ENCODE peak calls at places on chromosomes 12 and 14, in ten cellular contexts. Z is NCI-H1417; I is CD8-positive, alpha-beta T cell; T is left colon; W is Right ventricle myocardium superior; E is stimulated activated naive CD4-positive, alpha-beta T cell; P is head of caudate nucleus; C is fibroblast of pulmonary artery; F is NCI-H2081; D is G401. L is an unnamed sample.

GRCh38 chr12:89796798-89797382 is 88.3 kb upstream of the ATP2B1 start:
- DNase-seq in E (no peak), I (no peak), D (no peak), T (no peak), Z (no peak), W (no peak), P (no peak), C (no peak), F (no peak), L (no peak)

GRCh38 chr12:39125580-39125979 is 220.2 kb upstream of the CPNE8 start:
- DNase-seq in D (no peak), T (no peak), Z (no peak), F (no peak), P (no peak), E (no peak), C (no peak), I (no peak), W (no peak), L (no peak)

GRCh38 chr12:57476162-57476992 is 3.3 kb downstream of the ARHGAP9 start:
- DNase-seq in D (no peak), F (no peak), C (no peak), P (no peak), I (peak), Z (no peak), T (peak), E (peak), W (peak), L (no peak)

GRCh38 chr14:51447411-51447810 is 204.3 kb upstream of the FRMD6 start:
- DNase-seq in F (no peak), T (no peak), Z (no peak), D (no peak), W (no peak), P (no peak), C (no peak), E (no peak), I (no peak), L (no peak)

GRCh38 chr12:120748242-120748641 is 22.6 kb downstream of the ACADS start:
- DNase-seq in C (no peak), E (no peak), Z (no peak), F (no peak), D (no peak), W (no peak), T (no peak), P (no peak), I (no peak), L (peak)

GRCh38 chr14:33756833-33757232 is 194.0 kb downstream of the EGLN3 start:
- DNase-seq in W (no peak), P (no peak), C (no peak), Z (no peak), T (no peak), I (no peak), F (no peak), E (no peak), D (no peak), L (no peak)

GRCh38 chr12:121792607-121793500 is 634 bp downstream of the RHOF start:
- DNase-seq in E (peak), D (no peak), Z (no peak), P (no peak), W (peak), T (peak), F (no peak), C (no peak), I (peak), L (peak)

GRCh38 chr12:125203145-125203765 is 138.0 kb downstream of the AACS start:
- DNase-seq in F (no peak), C (peak), I (no peak), T (no peak), E (no peak), W (no peak), P (no peak), Z (peak), D (peak), L (peak)

GRCh38 chr12:51357374-51358047 is 11.0 kb upstream of the CELA1 start:
- DNase-seq in Z (no peak), F (no peak), P (no peak), W (no peak), I (no peak), T (no peak), D (no peak), C (no peak), E (no peak), L (no peak)

GRCh38 chr14:89399594-89400068 is 17.4 kb downstream of the FOXN3 start:
- DNase-seq in I (no peak), Z (peak), T (no peak), P (no peak), F (peak), W (no peak), C (peak), D (no peak), E (no peak), L (peak)

GRCh38 chr12:71439362-71439612 is 311 bp upstream of the LGR5 start:
- DNase-seq in D (peak), F (no peak), T (no peak), C (no peak), I (no peak), P (no peak), E (no peak), Z (no peak), W (no peak), L (no peak)

GRCh38 chr14:102910442-102910841 is 12.0 kb upstream of the AMN start:
- DNase-seq in P (no peak), W (peak), F (no peak), T (no peak), E (no peak), C (no peak), D (no peak), I (no peak), Z (no peak), L (no peak)

GRCh38 chr12:94588271-94588785 is 62.0 kb downstream of the TMCC3 start:
- DNase-seq in E (no peak), T (no peak), I (no peak), P (no peak), D (no peak), Z (no peak), C (no peak), W (no peak), F (no peak), L (no peak)

GRCh38 chr14:102774391-102775153 is 2.7 kb upstream of the TRAF3 start:
- DNase-seq in Z (peak), C (peak), E (peak), W (no peak), P (peak), I (peak), D (peak), T (peak), F (peak), L (peak)

GRCh38 chr14:68549966-68550705 is 242.7 kb downstream of the ZFP36L1 start:
- DNase-seq in P (no peak), I (no peak), D (no peak), F (no peak), Z (no peak), C (peak), E (no peak), T (no peak), W (no peak), L (no peak)

GRCh38 chr12:92779902-92780301 is 77.1 kb downstream of the PLEKHG7 start:
- DNase-seq in I (no peak), D (no peak), W (no peak), E (no peak), F (no peak), P (no peak), C (peak), Z (no peak), T (no peak), L (no peak)

GRCh38 chr14:92704036-92704804 is 44.2 kb downstream of the LGMN start:
- DNase-seq in Z (no peak), T (no peak), D (no peak), E (no peak), W (no peak), F (no peak), P (peak), I (no peak), C (no peak), L (no peak)

GRCh38 chr12:121723200-121723599 is 10.6 kb downstream of the TMEM120B start:
- DNase-seq in Z (no peak), F (no peak), W (no peak), T (no peak), E (no peak), C (no peak), D (no peak), I (no peak), P (no peak), L (no peak)

GRCh38 chr14:53093206-53093605 is 59.9 kb downstream of the DDHD1 start:
- DNase-seq in T (no peak), W (no peak), F (no peak), D (no peak), Z (no peak), C (peak), E (no peak), I (no peak), P (no peak), L (no peak)

GRCh38 chr12:80877706-80878384 is 59.9 kb downstream of the LIN7A start:
- DNase-seq in Z (peak), F (no peak), I (no peak), C (no peak), P (no peak), T (no peak), E (no peak), W (no peak), D (peak), L (no peak)

GRCh38 chr14:35051796-35052195 is 5.7 kb downstream of the FAM177A1 start:
- DNase-seq in T (no peak), D (no peak), P (no peak), F (no peak), W (no peak), C (peak), I (no peak), Z (no peak), E (no peak), L (peak)

GRCh38 chr14:73754911-73755360 is 40.8 kb upstream of the PNMA1 start:
- DNase-seq in P (no peak), C (peak), I (no peak), D (peak), Z (no peak), F (no peak), E (no peak), T (peak), W (peak), L (no peak)

GRCh38 chr12:7134371-7135166 is 4.4 kb downstream of the CLSTN3 start:
- DNase-seq in Z (no peak), P (no peak), E (no peak), I (no peak), W (no peak), F (no peak), C (no peak), T (no peak), D (peak), L (no peak)

GRCh38 chr14:22560638-22561365 is 28.2 kb downstream of the DAD1 start:
- DNase-seq in W (no peak), C (no peak), E (no peak), P (no peak), F (no peak), I (peak), D (no peak), T (peak), Z (no peak), L (peak)

GRCh38 chr14:56868660-56869059 is 58.4 kb upstream of the OTX2 start:
- DNase-seq in E (no peak), W (no peak), T (no peak), P (no peak), C (no peak), Z (no peak), D (peak), F (no peak), I (no peak), L (no peak)

GRCh38 chr12:102513739-102514138 is 33.4 kb upstream of the IGF1 start:
- DNase-seq in Z (no peak), C (no peak), T (no peak), F (no peak), I (no peak), D (no peak), W (no peak), E (no peak), P (no peak), L (no peak)

GRCh38 chr12:53005215-53005985 is 856 bp upstream of the EIF4B start:
- DNase-seq in T (peak), Z (no peak), C (no peak), F (no peak), E (peak), D (peak), W (peak), P (no peak), I (no peak), L (no peak)

GRCh38 chr12:27970391-27970980 is 2.0 kb downstream of the PTHLH start:
- DNase-seq in T (no peak), F (no peak), I (no peak), P (no peak), W (peak), Z (no peak), E (no peak), C (no peak), D (no peak), L (no peak)

L was measured in HepG2.